ENCODE peak calls at places on chromosomes 3 and 15, in six cellular contexts. W is breast epithelium, N is stomach, D is A549, C is psoas muscle, B is prostate gland. K is an unnamed sample.

GRCh38 chr15:101088788-101089578 is 162.9 kb downstream of the CHSY1 start:
- DNase-seq in N (peak; percentile 84), C (peak; percentile 87), D (peak; percentile 66), W (peak; percentile 74), B (peak; percentile 59), K (peak; percentile 67)

GRCh38 chr3:13215940-13216546 is 142.8 kb upstream of the IQSEC1 start:
- DNase-seq in B (no peak), D (peak; percentile 68), C (peak; percentile 23), N (no peak), W (no peak), K (no peak)

GRCh38 chr3:45885979-45886711 is at the start of gene CCR9:
- DNase-seq in W (no peak), N (no peak), B (no peak), C (no peak), D (no peak), K (no peak)

GRCh38 chr15:63146684-63147083 is 10.6 kb downstream of the RPS27L start:
- DNase-seq in W (no peak), B (no peak), N (no peak), D (peak; percentile 41), C (no peak), K (no peak)

GRCh38 chr3:119695480-119695879 is 7.3 kb upstream of the CFAP91 start:
- DNase-seq in C (no peak), B (no peak), W (no peak), N (no peak), D (peak; percentile 46), K (no peak)

GRCh38 chr15:68352401-68353062 is 75.0 kb downstream of the FEM1B start:
- DNase-seq in W (no peak), N (no peak), D (peak; percentile 89), C (peak; percentile 60), B (peak; percentile 89), K (no peak)

GRCh38 chr3:136919799-136920580 is 37.8 kb upstream of the IL20RB start:
- DNase-seq in C (no peak), D (no peak), B (no peak), N (no peak), W (no peak), K (no peak)

GRCh38 chr3:5276953-5277352 is 89.4 kb downstream of the EDEM1 start:
- DNase-seq in N (no peak), C (no peak), B (no peak), W (no peak), D (no peak), K (no peak)

GRCh38 chr15:78228356-78228996 is 5.9 kb downstream of the ACSBG1 start:
- DNase-seq in W (peak; percentile 25), D (no peak), B (no peak), N (no peak), C (no peak), K (no peak)

GRCh38 chr3:197878427-197878826 is 71.6 kb upstream of the RPL35A start:
- DNase-seq in C (no peak), D (no peak), N (no peak), B (no peak), W (no peak), K (no peak)

GRCh38 chr3:3739345-3740060 is 59.7 kb upstream of the LRRN1 start:
- DNase-seq in D (no peak), N (no peak), B (no peak), W (no peak), C (no peak), K (no peak)

DNA sequence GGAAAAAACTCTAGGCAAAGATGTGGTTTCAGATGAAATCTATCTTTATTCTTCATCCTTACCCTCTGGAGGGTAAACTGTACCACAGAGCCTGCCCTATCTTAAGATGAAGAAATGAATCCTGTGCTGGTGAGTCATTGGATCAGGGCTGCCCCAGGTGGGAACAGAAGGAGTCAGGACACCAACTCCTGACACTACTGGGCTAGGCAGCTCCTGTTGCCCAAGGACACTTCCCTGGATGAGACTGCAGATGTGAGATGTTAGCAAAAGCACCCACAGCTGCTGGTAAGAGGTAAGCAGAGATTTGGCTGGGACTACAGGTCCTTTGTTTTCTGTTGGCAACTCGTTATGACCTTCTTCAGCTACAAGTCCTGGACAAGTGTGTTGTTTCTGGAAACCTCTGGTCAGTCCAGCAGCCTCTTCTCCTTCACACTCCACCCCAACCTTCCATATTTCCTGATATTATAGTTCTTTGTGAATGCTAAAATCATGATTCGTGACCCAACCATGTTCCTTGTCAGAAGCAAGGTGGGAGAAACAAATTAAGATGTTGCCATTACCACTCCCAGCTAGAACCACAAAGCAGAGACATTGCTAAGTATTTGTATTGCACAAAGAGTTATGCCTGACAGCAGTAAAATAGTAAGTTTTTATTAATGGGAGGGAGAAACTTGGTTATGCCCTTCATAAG is 104.2 kb upstream of the TGFBR2 start:
- DNase-seq in W (no peak), N (no peak), D (no peak), C (no peak), B (no peak), K (no peak)
- H3K9me3 ChIP-seq in W (no peaks in the 10 kb centered on the region), N (no peaks in the 10 kb centered on the region), D (no peaks in the 10 kb centered on the region), C (no peaks in the 10 kb centered on the region), B (no peaks in the 10 kb centered on the region), K (no peaks in the 10 kb centered on the region)

DNA sequence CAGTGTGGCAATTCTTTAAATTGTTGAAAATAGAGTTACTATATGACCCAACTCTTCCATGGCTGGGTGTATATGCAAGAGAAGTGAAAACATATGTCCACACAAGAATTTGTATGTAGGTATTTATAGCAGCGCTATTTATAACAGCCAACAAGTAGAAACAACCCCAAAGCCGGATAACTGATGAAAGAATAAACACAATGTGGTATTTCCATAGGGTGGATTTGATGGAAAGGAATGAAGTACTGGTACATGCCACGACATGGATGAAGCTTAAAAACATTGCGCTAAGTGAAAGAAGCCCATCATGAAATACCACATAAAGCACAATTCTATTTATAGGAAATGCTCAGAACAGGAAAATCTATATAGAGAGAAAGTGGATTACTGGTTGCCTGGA is 554.5 kb downstream of the AGBL1 start:
- DNase-seq in D (no peak), C (no peak), N (no peak), B (no peak), W (no peak), K (no peak)
- H3K9me3 ChIP-seq in D (peaks cover 4% of the 10 kb centered on the region), C (no peaks in the 10 kb centered on the region), N (no peaks in the 10 kb centered on the region), B (no peaks in the 10 kb centered on the region), W (no peaks in the 10 kb centered on the region), K (no peaks in the 10 kb centered on the region)

GRCh38 chr3:41498847-41499246 is 299.5 kb downstream of the CTNNB1 start:
- DNase-seq in B (no peak), W (no peak), D (no peak), N (no peak), C (no peak), K (no peak)
- H3K9me3 ChIP-seq in B (no peaks in the 10 kb centered on the region), W (no peaks in the 10 kb centered on the region), D (no peaks in the 10 kb centered on the region), N (no peaks in the 10 kb centered on the region), C (no peaks in the 10 kb centered on the region), K (no peaks in the 10 kb centered on the region)

GRCh38 chr15:20644026-20644425 is 102.4 kb upstream of the GOLGA6L6 start:
- DNase-seq in W (no peak), D (no peak), C (peak; percentile 46), B (no peak), N (no peak), K (no peak)
- H3K9me3 ChIP-seq in W (no peaks in the 10 kb centered on the region), D (peaks cover 18% of the 10 kb centered on the region), C (no peaks in the 10 kb centered on the region), B (no peaks in the 10 kb centered on the region), N (peaks cover 4% of the 10 kb centered on the region), K (no peaks in the 10 kb centered on the region)

DNA sequence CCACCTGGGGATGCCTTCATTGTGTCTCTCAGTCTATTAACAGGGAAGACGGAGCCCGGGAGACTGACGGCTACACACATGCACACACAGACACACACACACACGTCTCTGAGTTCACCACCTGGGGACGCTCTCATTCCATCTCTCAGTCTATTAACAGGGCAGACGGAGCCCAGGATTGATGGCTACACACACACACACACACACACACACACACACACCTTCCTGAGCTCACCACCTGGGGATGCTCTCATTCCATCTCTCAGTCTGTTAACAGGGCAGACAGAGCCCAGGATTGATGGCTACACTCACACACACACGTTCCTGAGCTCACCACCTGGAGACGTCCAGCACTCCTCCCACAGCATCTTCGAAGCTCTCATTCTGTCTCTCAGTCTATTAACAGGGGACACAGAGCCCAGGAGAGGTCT is 143.9 kb downstream of the OR4M2 start:
- DNase-seq in W (no peak), D (peak; percentile 78), B (no peak), N (no peak), C (peak; percentile 24), K (no peak)
- H3K9me3 ChIP-seq in W (no peaks in the 10 kb centered on the region), D (no peaks in the 10 kb centered on the region), B (no peaks in the 10 kb centered on the region), N (no peaks in the 10 kb centered on the region), C (no peaks in the 10 kb centered on the region), K (no peaks in the 10 kb centered on the region)

GRCh38 chr3:155963557-155963956 is 93.1 kb downstream of the GMPS start:
- DNase-seq in D (no peak), C (no peak), B (no peak), N (no peak), W (no peak), K (no peak)

GRCh38 chr3:155957412-155957880 is 87.0 kb downstream of the GMPS start:
- DNase-seq in W (no peak), B (no peak), C (no peak), D (no peak), N (no peak), K (no peak)

GRCh38 chr3:155960060-155960459 is 89.6 kb downstream of the GMPS start:
- DNase-seq in B (no peak), D (no peak), C (no peak), W (no peak), N (no peak), K (no peak)

GRCh38 chr3:155956508-155957411 is 86.3 kb downstream of the GMPS start:
- DNase-seq in D (no peak), W (no peak), B (no peak), C (no peak), N (no peak), K (no peak)

DNA sequence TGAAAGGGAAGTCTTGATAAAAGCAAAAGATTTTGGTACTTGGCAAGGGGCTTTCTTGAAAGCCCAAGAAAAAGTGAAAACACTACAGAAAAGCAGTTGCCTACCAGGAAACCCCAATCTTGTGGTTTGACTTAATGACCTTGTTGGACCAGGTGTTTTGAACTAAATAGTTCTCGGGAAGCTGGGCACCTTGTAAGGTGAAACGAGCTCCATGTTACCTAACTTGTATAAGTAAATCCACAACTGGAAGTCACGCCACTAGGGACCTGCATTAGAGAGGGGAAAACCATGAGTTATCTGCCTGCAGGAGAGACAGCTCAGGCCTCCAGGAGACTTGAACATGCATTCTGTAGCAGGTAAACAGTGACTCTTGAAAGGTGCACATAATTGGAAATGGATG is 88.2 kb downstream of the GMPS start:
- DNase-seq in W (no peak), C (no peak), D (no peak), B (no peak), N (no peak), K (no peak)
- H3K9me3 ChIP-seq in W (no peaks in the 10 kb centered on the region), C (no peaks in the 10 kb centered on the region), D (no peaks in the 10 kb centered on the region), B (no peaks in the 10 kb centered on the region), N (no peaks in the 10 kb centered on the region), K (no peaks in the 10 kb centered on the region)

GRCh38 chr3:112128843-112129727 is 4.0 kb downstream of the GCSAM start:
- DNase-seq in N (no peak), C (no peak), D (peak; percentile 3), W (no peak), B (no peak), K (peak; percentile 18)
- H3K9me3 ChIP-seq in N (no peaks in the 10 kb centered on the region), C (no peaks in the 10 kb centered on the region), D (no peaks in the 10 kb centered on the region), W (no peaks in the 10 kb centered on the region), B (no peaks in the 10 kb centered on the region), K (no peaks in the 10 kb centered on the region)

GRCh38 chr15:25175789-25176615 is 221.2 kb downstream of the SNRPN start:
- DNase-seq in N (peak; percentile 22), C (peak; percentile 28), D (no peak), W (no peak), B (no peak), K (peak; percentile 2)
- H3K9me3 ChIP-seq in N (peaks cover 94% of the 10 kb centered on the region), C (peaks cover 13% of the 10 kb centered on the region), D (no peaks in the 10 kb centered on the region), W (peaks cover 91% of the 10 kb centered on the region), B (no peaks in the 10 kb centered on the region), K (no peaks in the 10 kb centered on the region)

GRCh38 chr3:23909324-23909723 is 7.5 kb downstream of the NKIRAS1 start:
- DNase-seq in D (no peak), N (no peak), W (no peak), C (no peak), B (no peak), K (no peak)
- H3K9me3 ChIP-seq in D (no peaks in the 10 kb centered on the region), N (no peaks in the 10 kb centered on the region), W (no peaks in the 10 kb centered on the region), C (no peaks in the 10 kb centered on the region), B (no peaks in the 10 kb centered on the region), K (no peaks in the 10 kb centered on the region)